ENCODE peak calls at places on chromosomes 13 and 19, in eight cellular contexts. I, Z, L, N, B, F, O and X are unnamed samples.

GRCh38 chr19:23440207-23440606 is 44.9 kb upstream of the ZNF91 start:
- DNase-seq in I (no peak), Z (no peak), L (no peak), N (no peak), B (no peak), F (no peak), O (no peak), X (no peak)

GRCh38 chr19:18865106-18865972 is 30.6 kb downstream of the CERS1 start:
- DNase-seq in I (no peak), Z (no peak), L (no peak), N (no peak), B (no peak), F (no peak), O (no peak), X (no peak)

GRCh38 chr13:30340367-30341184 is 33.2 kb upstream of the KATNAL1 start:
- DNase-seq in I (peak), Z (no peak), L (no peak), N (peak), B (no peak), F (no peak), O (no peak), X (peak)

GRCh38 chr13:98690348-98691041 is 62.0 kb downstream of the SLC15A1 start:
- DNase-seq in I (no peak), Z (no peak), L (no peak), N (no peak), B (no peak), F (no peak), O (no peak), X (no peak)

GRCh38 chr19:2455481-2456300 is 1.1 kb downstream of the LMNB2 start:
- DNase-seq in I (no peak), Z (peak), L (no peak), N (peak), B (no peak), F (no peak), O (peak), X (peak)

GRCh38 chr13:76991796-76992547 is at the start of gene CLN5:
- DNase-seq in I (peak), Z (peak), L (peak), N (peak), B (peak), F (peak), O (peak), X (peak)

GRCh38 chr13:34411881-34412280 is 530.2 kb upstream of the NBEA start:
- DNase-seq in I (no peak), Z (no peak), L (no peak), N (no peak), B (no peak), F (no peak), O (no peak), X (no peak)

GRCh38 chr13:50761406-50761805 is 82.1 kb downstream of the DLEU7 start:
- DNase-seq in I (no peak), Z (no peak), L (no peak), N (no peak), B (no peak), F (no peak), O (no peak), X (no peak)

GRCh38 chr13:103012611-103013010 is 53.6 kb downstream of the SLC10A2 start:
- DNase-seq in I (no peak), Z (no peak), L (no peak), N (no peak), B (no peak), F (no peak), O (no peak), X (no peak)

GRCh38 chr19:40200352-40201099 is 9.3 kb downstream of the MAP3K10 start:
- DNase-seq in I (no peak), Z (no peak), L (no peak), N (no peak), B (no peak), F (no peak), O (no peak), X (no peak)

GRCh38 chr19:46000497-46001246 is 5.4 kb downstream of the CCDC61 start:
- DNase-seq in I (no peak), Z (peak), L (peak), N (peak), B (peak), F (peak), O (peak), X (no peak)

GRCh38 chr19:41427647-41428480 is 690 bp upstream of the B3GNT8 start:
- DNase-seq in I (no peak), Z (no peak), L (no peak), N (peak), B (peak), F (peak), O (peak), X (no peak)

GRCh38 chr19:45769054-45769782 is at the start of gene SIX5:
- DNase-seq in I (peak), Z (peak), L (peak), N (peak), B (peak), F (peak), O (peak), X (peak)